ENCODE peak calls at places on chromosomes 4 and X, in ten cellular contexts. W is colonic mucosa; O is AG08396; L is RWPE1; G is H7; S is sciatic nerve; K is Kasumi-1; H is CD4-positive, alpha-beta memory T cell; E is activated CD8-positive, alpha-beta memory T cell treated with anti-CD3 and anti-CD28 coated beads, Interleukin-2, amount 50 U/mL, for 48 hours; T is foreskin fibroblast. V is an unnamed sample.

GRCh38 chr4:6873792-6874461 is 35.7 kb upstream of the TBC1D14 start:
- DNase-seq in T (no peak), H (peak), O (peak), E (peak), W (peak), L (peak), G (peak), K (peak), S (peak), V (peak)

GRCh38 chrX:119734897-119735339 is 23.5 kb upstream of the SOWAHD start:
- DNase-seq in E (no peak), L (no peak), S (peak), W (no peak), H (no peak), T (no peak), O (no peak), K (no peak), G (no peak), V (no peak)

GRCh38 chr4:115053313-115053712 is 60.1 kb downstream of the NDST4 start:
- DNase-seq in E (no peak), T (no peak), H (no peak), O (no peak), W (no peak), S (no peak), K (no peak), L (no peak), G (no peak), V (no peak)

GRCh38 chrX:109774706-109775105 is 41.6 kb upstream of the ACSL4 start:
- DNase-seq in G (peak), L (peak), H (no peak), S (no peak), E (no peak), O (peak), T (peak), W (no peak), K (no peak), V (peak)

GRCh38 chrX:18833071-18833731 is 125.8 kb downstream of the PPEF1 start:
- DNase-seq in O (peak), H (no peak), L (no peak), K (no peak), S (peak), E (no peak), W (no peak), T (no peak), G (no peak), V (no peak)

GRCh38 chr4:97432551-97432950 is 710.7 kb downstream of the STPG2 start:
- DNase-seq in W (no peak), S (no peak), K (no peak), L (no peak), O (no peak), G (no peak), T (no peak), H (no peak), E (no peak), V (no peak)

GRCh38 chr4:94588900-94589693 is 137.4 kb downstream of the PDLIM5 start:
- DNase-seq in T (peak), O (no peak), E (no peak), W (no peak), H (no peak), K (no peak), S (no peak), L (no peak), G (no peak), V (no peak)

GRCh38 chrX:41559662-41560061 is 112.5 kb downstream of the NYX start:
- DNase-seq in W (no peak), G (no peak), H (peak), E (no peak), L (no peak), T (peak), S (no peak), O (peak), K (peak), V (peak)

GRCh38 chrX:133897593-133898163 is 87.7 kb downstream of the GPC3 start:
- DNase-seq in E (no peak), K (no peak), T (no peak), G (no peak), W (no peak), O (no peak), S (no peak), L (no peak), H (no peak), V (no peak)

GRCh38 chr4:158347596-158347995 is 137.3 kb downstream of the TMEM144 start:
- DNase-seq in K (no peak), E (no peak), S (no peak), O (no peak), L (no peak), W (no peak), T (no peak), H (no peak), G (no peak), V (no peak)

GRCh38 chr4:3441501-3442459 is at the start of gene HGFAC:
- DNase-seq in W (no peak), E (no peak), L (no peak), S (no peak), G (peak), H (no peak), O (no peak), T (no peak), K (no peak), V (no peak)

GRCh38 chr4:2423066-2423465 is 4.3 kb downstream of the CFAP99 start:
- DNase-seq in G (no peak), O (no peak), S (no peak), E (no peak), K (no peak), W (no peak), H (no peak), L (no peak), T (no peak), V (no peak)

GRCh38 chr4:146029939-146030710 is 91.5 kb upstream of the ZNF827 start:
- DNase-seq in G (peak), T (no peak), K (no peak), E (no peak), S (no peak), W (peak), L (no peak), H (no peak), O (no peak), V (no peak)

GRCh38 chr4:38489924-38490639 is 173.9 kb upstream of the KLF3 start:
- DNase-seq in K (no peak), T (no peak), S (no peak), H (no peak), W (peak), O (no peak), G (no peak), E (no peak), L (no peak), V (peak)

GRCh38 chr4:69831646-69832325 is 28.2 kb downstream of the SULT1E1 start:
- DNase-seq in H (no peak), K (peak), T (no peak), L (no peak), E (no peak), W (peak), G (no peak), S (no peak), O (no peak), V (no peak)

GRCh38 chr4:33411182-33411581 is 2691.0 kb downstream of the PCDH7 start:
- DNase-seq in L (no peak), K (peak), S (no peak), H (no peak), G (no peak), E (no peak), T (peak), W (no peak), O (no peak), V (no peak)